ENCODE peak calls at places on chromosomes 16 and 17, in four cellular contexts. One of them, this sample, is unnamed.

GRCh38 chr17:11336290-11336995 is 95.4 kb downstream of the SHISA6 start:
- DNase-seq in GM04504: no peak
- DNase-seq in HEK293T: no peak
- DNase-seq in fibroblast of the conjunctiva: no peak
- DNase-seq in this sample: no peak

GRCh38 chr16:1057252-1057932 is 15.2 kb upstream of the SSTR5 start:
- DNase-seq in HEK293T: peak; percentile 80
- DNase-seq in fibroblast of the conjunctiva: no peak
- DNase-seq in GM04504: no peak
- DNase-seq in this sample: peak; percentile 25

GRCh38 chr16:89999831-90000574 is 19.3 kb downstream of the DBNDD1 start:
- DNase-seq in HEK293T: no peak
- DNase-seq in fibroblast of the conjunctiva: no peak
- DNase-seq in GM04504: no peak
- DNase-seq in this sample: no peak

GRCh38 chr17:30427611-30428010 is 48.9 kb downstream of the CPD start:
- DNase-seq in HEK293T: no peak
- DNase-seq in fibroblast of the conjunctiva: no peak
- DNase-seq in GM04504: no peak
- DNase-seq in this sample: no peak

GRCh38 chr16:57372372-57373116 is at the start of gene CX3CL1:
- DNase-seq in HEK293T: no peak
- DNase-seq in GM04504: no peak
- DNase-seq in fibroblast of the conjunctiva: no peak
- DNase-seq in this sample: no peak

GRCh38 chr17:21457051-21458026 is 81.2 kb downstream of the KCNJ12 start:
- DNase-seq in fibroblast of the conjunctiva: peak; percentile 68
- DNase-seq in GM04504: peak; percentile 76
- DNase-seq in HEK293T: peak; percentile 95
- DNase-seq in this sample: peak; percentile 90

GRCh38 chr17:79838541-79839274 is 532 bp downstream of the CBX4 start:
- DNase-seq in GM04504: no peak
- DNase-seq in fibroblast of the conjunctiva: no peak
- DNase-seq in HEK293T: peak; percentile 53
- DNase-seq in this sample: no peak

GRCh38 chr17:44112284-44113280 is 10.9 kb downstream of the HDAC5 start:
- DNase-seq in GM04504: no peak
- DNase-seq in HEK293T: no peak
- DNase-seq in fibroblast of the conjunctiva: no peak
- DNase-seq in this sample: peak; percentile 75

GRCh38 chr16:23999663-24000062 is 163.9 kb downstream of the PRKCB start:
- DNase-seq in GM04504: no peak
- DNase-seq in fibroblast of the conjunctiva: no peak
- DNase-seq in HEK293T: no peak
- DNase-seq in this sample: no peak

GRCh38 chr16:70591609-70592008 is 54.8 kb upstream of the IL34 start:
- DNase-seq in fibroblast of the conjunctiva: no peak
- DNase-seq in GM04504: no peak
- DNase-seq in HEK293T: no peak
- DNase-seq in this sample: no peak

GRCh38 chr16:3610698-3611144 is 685 bp downstream of the SLX4 start:
- DNase-seq in GM04504: no peak
- DNase-seq in HEK293T: no peak
- DNase-seq in fibroblast of the conjunctiva: no peak
- DNase-seq in this sample: peak; percentile 10